ENCODE peak calls at places on chromosomes 6 and 20, in nine cellular contexts. B, O, L, I, Y, W, S, N and P are unnamed samples.

GRCh38 chr6:148619891-148620290 is 126.9 kb upstream of the UST start:
- DNase-seq in B (no peak), O (no peak), L (no peak), I (no peak), Y (no peak), W (no peak), S (no peak), N (no peak), P (no peak)

GRCh38 chr6:18561006-18561750 is 174.0 kb downstream of the RNF144B start:
- DNase-seq in B (no peak), O (no peak), L (no peak), I (no peak), Y (no peak), W (no peak), S (no peak), N (no peak), P (no peak)

GRCh38 chr6:25537349-25538018 is 114.5 kb upstream of the SCGN start:
- DNase-seq in B (no peak), O (no peak), L (no peak), I (no peak), Y (no peak), W (no peak), S (no peak), N (no peak), P (no peak)

GRCh38 chr20:62133051-62133845 is 9.9 kb downstream of the PSMA7 start:
- DNase-seq in B (no peak), O (no peak), L (peak), I (no peak), Y (no peak), W (no peak), S (no peak), N (no peak), P (no peak)

GRCh38 chr6:93343476-93343875 is 75.9 kb downstream of the EPHA7 start:
- DNase-seq in B (no peak), O (no peak), L (no peak), I (no peak), Y (no peak), W (no peak), S (no peak), N (no peak), P (no peak)

GRCh38 chr6:27059621-27060425 is 187.7 kb upstream of the PRSS16 start:
- DNase-seq in B (peak), O (no peak), L (no peak), I (no peak), Y (no peak), W (no peak), S (no peak), N (no peak), P (no peak)

GRCh38 chr6:4522453-4522852 is 253.8 kb upstream of the CDYL start:
- DNase-seq in B (no peak), O (no peak), L (no peak), I (no peak), Y (no peak), W (no peak), S (no peak), N (no peak), P (no peak)

GRCh38 chr6:15431762-15432495 is 186.1 kb downstream of the JARID2 start:
- DNase-seq in B (peak), O (no peak), L (no peak), I (no peak), Y (no peak), W (no peak), S (no peak), N (no peak), P (no peak)

GRCh38 chr6:44177691-44178423 is 19.2 kb downstream of the CAPN11 start:
- DNase-seq in B (peak), O (no peak), L (no peak), I (no peak), Y (no peak), W (no peak), S (peak), N (peak), P (no peak)

GRCh38 chr6:92507552-92507951 is 911.8 kb downstream of the EPHA7 start:
- DNase-seq in B (no peak), O (no peak), L (no peak), I (no peak), Y (no peak), W (no peak), S (no peak), N (no peak), P (no peak)

GRCh38 chr6:159012201-159012600 is 12.2 kb upstream of the RSPH3 start:
- DNase-seq in B (peak), O (no peak), L (no peak), I (no peak), Y (no peak), W (no peak), S (no peak), N (no peak), P (no peak)

GRCh38 chr6:170113141-170113540 is 177.7 kb downstream of the DLL1 start:
- DNase-seq in B (no peak), O (no peak), L (no peak), I (no peak), Y (no peak), W (no peak), S (no peak), N (peak), P (no peak)

GRCh38 chr6:169702640-169703246 is 817 bp downstream of the C6orf120 start:
- DNase-seq in B (peak), O (no peak), L (no peak), I (no peak), Y (peak), W (peak), S (no peak), N (no peak), P (no peak)

GRCh38 chr6:148518371-148519156 is 175.9 kb downstream of the SASH1 start:
- DNase-seq in B (no peak), O (no peak), L (no peak), I (peak), Y (no peak), W (no peak), S (no peak), N (no peak), P (no peak)

GRCh38 chr6:30200551-30201281 is 12.5 kb downstream of the TRIM26 start:
- DNase-seq in B (no peak), O (no peak), L (no peak), I (no peak), Y (no peak), W (no peak), S (no peak), N (no peak), P (no peak)

GRCh38 chr6:35980991-35981645 is 43.3 kb downstream of the SLC26A8 start:
- DNase-seq in B (peak), O (no peak), L (no peak), I (no peak), Y (no peak), W (no peak), S (no peak), N (no peak), P (peak)

GRCh38 chr6:167699141-167700036 is 127.3 kb upstream of the AFDN start:
- DNase-seq in B (no peak), O (no peak), L (peak), I (no peak), Y (peak), W (no peak), S (peak), N (peak), P (no peak)

GRCh38 chr6:107506145-107506544 is 16.2 kb downstream of the SOBP start:
- DNase-seq in B (no peak), O (no peak), L (no peak), I (no peak), Y (no peak), W (no peak), S (no peak), N (no peak), P (no peak)

GRCh38 chr6:39077882-39078594 is 29.5 kb downstream of the GLP1R start:
- DNase-seq in B (no peak), O (no peak), L (no peak), I (no peak), Y (no peak), W (no peak), S (no peak), N (no peak), P (no peak)

GRCh38 chr20:55790178-55790577 is 215.1 kb downstream of the CBLN4 start:
- DNase-seq in B (no peak), O (no peak), L (no peak), I (no peak), Y (no peak), W (no peak), S (no peak), N (no peak), P (no peak)

GRCh38 chr20:50953196-50953595 is 5.1 kb downstream of the DPM1 start:
- DNase-seq in B (no peak), O (no peak), L (no peak), I (no peak), Y (no peak), W (no peak), S (no peak), N (no peak), P (no peak)

GRCh38 chr6:54768542-54768941 is 78.0 kb upstream of the FAM83B start:
- DNase-seq in B (no peak), O (no peak), L (no peak), I (no peak), Y (no peak), W (no peak), S (no peak), N (no peak), P (no peak)

GRCh38 chr20:59351148-59352040 is 51.0 kb downstream of the EDN3 start:
- DNase-seq in B (peak), O (no peak), L (no peak), I (no peak), Y (no peak), W (no peak), S (no peak), N (no peak), P (no peak)

GRCh38 chr6:134593887-134594286 is 276.0 kb upstream of the SGK1 start:
- DNase-seq in B (no peak), O (no peak), L (peak), I (peak), Y (no peak), W (no peak), S (no peak), N (no peak), P (no peak)

GRCh38 chr6:141050470-141050869 is 1082.3 kb upstream of the GJE1 start:
- DNase-seq in B (no peak), O (no peak), L (no peak), I (no peak), Y (no peak), W (no peak), S (no peak), N (no peak), P (no peak)

GRCh38 chr20:53445276-53445675 is 148.4 kb downstream of the ZNF217 start:
- DNase-seq in B (no peak), O (no peak), L (no peak), I (no peak), Y (no peak), W (no peak), S (no peak), N (no peak), P (no peak)

GRCh38 chr6:141988954-141989705 is 143.6 kb upstream of the GJE1 start:
- DNase-seq in B (peak), O (no peak), L (no peak), I (no peak), Y (no peak), W (no peak), S (peak), N (no peak), P (no peak)

GRCh38 chr20:40807094-40807623 is 118.1 kb upstream of the MAFB start:
- DNase-seq in B (no peak), O (no peak), L (no peak), I (no peak), Y (no peak), W (no peak), S (no peak), N (no peak), P (no peak)

GRCh38 chr6:140623498-140623897 is 1249.0 kb upstream of the CITED2 start:
- DNase-seq in B (peak), O (no peak), L (no peak), I (no peak), Y (no peak), W (no peak), S (peak), N (no peak), P (no peak)

GRCh38 chr6:118216751-118217150 is 309.7 kb downstream of the SLC35F1 start:
- DNase-seq in B (peak), O (no peak), L (no peak), I (no peak), Y (no peak), W (no peak), S (no peak), N (no peak), P (no peak)

GRCh38 chr6:19759117-19759880 is 77.9 kb upstream of the ID4 start:
- DNase-seq in B (peak), O (no peak), L (no peak), I (no peak), Y (no peak), W (no peak), S (no peak), N (no peak), P (no peak)

GRCh38 chr20:38842558-38842981 is 37.1 kb downstream of the PPP1R16B start:
- DNase-seq in B (no peak), O (no peak), L (no peak), I (no peak), Y (peak), W (peak), S (peak), N (no peak), P (no peak)